ENCODE peak calls at places on chromosomes 4 and X, in six cellular contexts. J is cardiac muscle cell, O is GM23338, T is body of pancreas, N is psoas muscle, V is uterus. R is an unnamed sample.

GRCh38 chr4:114600066-114600552 is 1.5 kb downstream of the UGT8 start:
- DNase-seq in T (peak; percentile 18), O (no peak), J (no peak), V (no peak), N (no peak), R (no peak)

GRCh38 chrX:44400588-44400987 is 57.1 kb upstream of the EFHC2 start:
- DNase-seq in N (no peak), T (no peak), V (no peak), O (no peak), J (peak; percentile 87), R (no peak)

GRCh38 chrX:48003367-48003757 is 427 bp downstream of the ZNF182 start:
- DNase-seq in T (peak; percentile 22), J (no peak), V (no peak), O (no peak), N (no peak), R (peak; percentile 50)

GRCh38 chrX:100731441-100732281 is at the start of gene SYTL4:
- DNase-seq in V (peak; percentile 66), T (peak; percentile 57), J (no peak), O (peak; percentile 60), N (peak; percentile 63), R (peak; percentile 80)

GRCh38 chr4:154526151-154526550 is 24.0 kb downstream of the PLRG1 start:
- DNase-seq in J (no peak), V (no peak), O (no peak), T (no peak), N (no peak), R (no peak)

GRCh38 chrX:39903937-39904336 is 193.8 kb downstream of the BCOR start:
- DNase-seq in J (peak; percentile 19), T (no peak), O (no peak), N (no peak), V (no peak), R (no peak)

GRCh38 chr4:1512738-1513660 is 106.8 kb upstream of the NKX1-1 start:
- DNase-seq in V (peak; percentile 29), J (peak; percentile 40), T (peak; percentile 70), O (peak; percentile 85), N (peak; percentile 62), R (peak; percentile 97)

GRCh38 chr4:176001171-176002006 is 64.3 kb upstream of the WDR17 start:
- DNase-seq in O (peak; percentile 93), J (peak; percentile 33), T (peak; percentile 51), N (peak; percentile 48), V (peak; percentile 28), R (peak; percentile 55)

GRCh38 chr4:145799225-145799624 is 119.3 kb downstream of the C4orf51 start:
- DNase-seq in J (no peak), T (no peak), V (no peak), N (no peak), O (no peak), R (no peak)

GRCh38 chrX:13398073-13398823 is 78.4 kb upstream of the ATXN3L start:
- DNase-seq in O (peak; percentile 2), T (peak; percentile 25), J (peak; percentile 96), N (peak; percentile 53), V (peak; percentile 45), R (no peak)

DNA sequence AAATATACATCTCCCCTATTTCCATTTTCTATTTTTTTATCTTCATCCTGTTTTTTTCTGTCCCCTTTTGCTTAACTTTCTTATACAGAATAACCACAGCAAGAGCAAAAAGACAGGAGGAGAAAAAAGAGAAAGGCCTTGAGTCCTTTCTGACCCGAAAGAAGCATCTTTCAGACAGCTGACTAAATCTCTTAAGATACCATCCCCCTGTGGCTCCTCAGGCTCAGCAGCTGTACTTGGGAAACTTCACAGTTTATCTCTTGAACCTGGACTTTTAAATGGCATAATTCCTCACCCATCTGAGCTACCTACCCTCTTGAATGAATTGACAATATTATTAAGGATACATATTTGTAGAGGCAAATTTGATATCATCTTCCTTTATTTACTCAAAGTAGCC is 100.2 kb downstream of the FIP1L1 start:
- DNase-seq in O (peak; percentile 30), V (no peak), J (no peak), T (no peak), N (no peak), R (no peak)
- H3K4me3 ChIP-seq in O (peak overlapping the region; percentile 24), V (no peak overlapping the region), J (no peak overlapping the region), T (no peak overlapping the region), N (no peak overlapping the region), R (no peak overlapping the region)

GRCh38 chr4:3874525-3875110 is 108.4 kb downstream of the ADRA2C start:
- DNase-seq in J (no peak), V (no peak), T (no peak), N (peak; percentile 19), O (no peak), R (no peak)
- H3K27me3 ChIP-seq in J (peaks cover 75% of the 10 kb centered on the region), V (peaks cover 35% of the 10 kb centered on the region), T (no peaks in the 10 kb centered on the region), N (peaks cover 43% of the 10 kb centered on the region), O (peaks cover 53% of the 10 kb centered on the region), R (peaks cover 32% of the 10 kb centered on the region)

DNA sequence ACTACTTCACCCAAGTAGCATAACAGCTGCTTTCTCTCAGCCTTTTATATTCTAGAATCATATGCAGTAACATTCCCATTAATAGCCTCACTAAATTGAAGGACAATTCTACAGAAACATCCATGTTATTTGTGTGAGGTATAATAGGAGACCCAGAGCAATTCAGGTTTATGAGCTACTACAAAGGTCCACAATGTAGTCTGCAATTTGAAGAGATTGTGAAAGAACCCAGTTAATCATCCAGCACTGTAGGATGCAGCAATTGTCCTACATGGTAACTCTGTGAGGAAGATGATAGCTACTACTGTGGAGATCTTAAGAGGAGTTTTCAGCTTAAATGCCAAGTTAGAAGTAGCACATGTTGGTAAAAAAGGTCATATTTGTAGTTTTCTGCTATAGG is 30.8 kb downstream of the TMEM165 start:
- DNase-seq in T (no peak), O (no peak), V (no peak), J (peak; percentile 30), N (no peak), R (no peak)
- H3K36me3 ChIP-seq in T (peaks cover 7% of the 10 kb centered on the region), O (peaks cover 36% of the 10 kb centered on the region), V (no peaks in the 10 kb centered on the region), J (peaks cover 45% of the 10 kb centered on the region), N (peaks cover 98% of the 10 kb centered on the region), R (peaks cover 14% of the 10 kb centered on the region)

DNA sequence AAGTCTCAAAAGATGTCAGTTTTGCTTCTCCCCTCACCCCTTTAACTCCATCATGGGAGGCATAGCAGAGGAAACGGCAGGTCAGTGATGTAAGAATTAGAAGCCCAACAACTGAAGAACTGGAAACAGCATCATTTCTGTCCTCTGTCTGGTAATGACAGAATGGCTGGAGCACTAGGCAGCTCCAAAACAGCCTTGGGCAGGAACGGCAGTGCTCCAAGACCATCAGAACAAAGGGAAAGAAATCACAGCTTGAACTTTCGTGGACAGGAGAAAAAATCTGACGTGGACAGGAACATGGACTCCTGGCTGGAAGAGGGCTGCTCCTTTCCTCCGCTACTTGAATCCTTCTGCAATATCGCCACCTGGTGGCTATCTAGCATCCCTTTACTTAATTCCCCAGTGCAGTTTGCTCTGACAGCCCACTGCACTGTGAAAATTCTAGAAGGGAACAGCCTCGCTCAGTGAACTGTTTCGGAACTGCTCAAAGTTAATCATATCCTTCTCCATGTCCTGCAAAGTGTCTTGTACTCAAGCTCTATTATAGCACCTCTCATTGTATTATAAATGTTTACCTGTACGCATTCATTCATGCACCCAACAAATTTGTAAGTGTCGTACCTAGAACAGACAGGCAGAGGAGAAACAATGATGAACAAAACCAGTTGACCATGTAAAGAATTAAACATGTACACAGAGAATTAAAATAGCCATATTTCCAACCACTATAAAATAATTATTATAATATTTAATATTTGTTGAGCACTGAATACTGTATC is 20.4 kb downstream of the SLC25A53 start:
- DNase-seq in N (peak; percentile 54), V (peak; percentile 62), J (peak; percentile 92), O (peak; percentile 86), T (peak; percentile 81), R (peak; percentile 57)
- H3K4me3 ChIP-seq in N (peak overlapping the region; percentile 53), V (peak overlapping the region; percentile 32), J (peak overlapping the region; percentile 28), O (peak overlapping the region; percentile 35), T (no peak overlapping the region), R (no peak overlapping the region)

GRCh38 chr4:140567722-140568121 is 1.0 kb downstream of the UCP1 start:
- DNase-seq in V (no peak), J (peak; percentile 4), O (peak; percentile 65), N (no peak), T (peak; percentile 44), R (peak; percentile 56)

GRCh38 chr4:140568507-140569306 is at the start of gene UCP1:
- DNase-seq in J (peak; percentile 6), V (peak; percentile 18), N (no peak), O (peak; percentile 85), T (peak; percentile 64), R (peak; percentile 90)

GRCh38 chr4:140571620-140572019 is 2.9 kb upstream of the UCP1 start:
- DNase-seq in J (no peak), O (no peak), V (no peak), T (no peak), N (no peak), R (no peak)

DNA sequence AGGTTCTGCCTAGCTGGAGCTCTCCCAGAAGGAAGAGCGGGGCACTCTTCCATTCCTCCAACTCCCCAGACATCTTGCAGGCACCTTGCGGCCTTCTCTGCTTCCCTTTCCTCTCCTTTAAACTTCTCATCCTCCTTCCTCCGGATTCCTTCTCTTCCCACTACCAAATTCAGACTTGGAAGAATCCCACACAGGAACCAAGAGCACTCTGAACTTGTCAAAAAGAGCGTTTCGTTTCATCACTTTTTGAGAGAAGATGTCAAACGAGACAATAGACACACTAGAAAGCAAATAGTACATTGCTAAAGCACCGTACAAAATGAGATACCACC is 512 bp upstream of the UCP1 start:
- DNase-seq in V (no peak), T (no peak), J (no peak), N (no peak), O (no peak), R (no peak)
- H3K27me3 ChIP-seq in V (peaks cover 6% of the 10 kb centered on the region), T (no peaks in the 10 kb centered on the region), J (peaks cover 86% of the 10 kb centered on the region), N (peaks cover 15% of the 10 kb centered on the region), O (peaks cover 67% of the 10 kb centered on the region), R (peaks cover 49% of the 10 kb centered on the region)

DNA sequence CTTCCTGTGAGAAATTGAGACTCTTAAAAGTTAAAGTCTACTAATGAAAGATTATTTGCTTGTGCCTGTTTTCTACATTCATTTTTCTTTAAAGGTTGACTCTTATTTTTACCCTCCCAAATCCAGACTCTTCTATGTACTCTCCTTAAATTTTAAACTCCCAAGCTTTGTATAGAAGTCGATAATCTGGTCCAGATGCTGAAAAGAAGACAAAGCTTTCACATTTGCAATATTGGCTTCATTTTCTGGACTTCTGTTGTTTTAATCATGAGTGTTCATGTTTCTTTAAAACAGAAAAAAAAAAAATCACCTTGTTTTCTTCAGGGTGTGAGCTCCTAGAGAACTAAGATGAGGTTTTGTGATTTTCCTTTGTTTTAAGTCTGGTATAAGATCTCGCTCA is 53.2 kb upstream of the TBC1D14 start:
- DNase-seq in T (no peak), V (no peak), N (no peak), O (no peak), J (no peak), R (no peak)
- H3K36me3 ChIP-seq in T (peaks cover 5% of the 10 kb centered on the region), V (no peaks in the 10 kb centered on the region), N (peaks cover 45% of the 10 kb centered on the region), O (peaks cover 6% of the 10 kb centered on the region), J (peaks cover 10% of the 10 kb centered on the region), R (peaks cover 8% of the 10 kb centered on the region)

R was measured in H7.